ENCODE peak calls at places on chromosomes 7 and 10, in nine cellular contexts. One of them, this sample, is unnamed.

GRCh38 chr10:125823663-125824251 is 411 bp downstream of the BCCIP start:
- DNase-seq in stomach: no peak
- DNase-seq in HepG2: no peak
- DNase-seq in Panc1: no peak
- DNase-seq in HL-60: no peak
- DNase-seq in sigmoid colon: no peak
- DNase-seq in breast epithelium: no peak
- DNase-seq in endothelial cell of umbilical vein: peak
- DNase-seq in GM23338: peak
- DNase-seq in this sample: peak

GRCh38 chr10:112832361-112832878 is 117.6 kb upstream of the TCF7L2 start:
- DNase-seq in HL-60: no peak
- DNase-seq in Panc1: no peak
- DNase-seq in GM23338: peak
- DNase-seq in sigmoid colon: no peak
- DNase-seq in HepG2: no peak
- DNase-seq in breast epithelium: no peak
- DNase-seq in stomach: no peak
- DNase-seq in endothelial cell of umbilical vein: no peak
- DNase-seq in this sample: no peak

GRCh38 chr7:70630647-70631457 is 501.1 kb upstream of the GALNT17 start:
- DNase-seq in HepG2: no peak
- DNase-seq in HL-60: no peak
- DNase-seq in GM23338: no peak
- DNase-seq in endothelial cell of umbilical vein: no peak
- DNase-seq in sigmoid colon: no peak
- DNase-seq in Panc1: no peak
- DNase-seq in breast epithelium: no peak
- DNase-seq in stomach: no peak
- DNase-seq in this sample: no peak

GRCh38 chr7:88092676-88092999 is 127.2 kb downstream of the SRI start:
- DNase-seq in HepG2: no peak
- DNase-seq in Panc1: no peak
- DNase-seq in sigmoid colon: no peak
- DNase-seq in breast epithelium: no peak
- DNase-seq in stomach: no peak
- DNase-seq in GM23338: no peak
- DNase-seq in HL-60: no peak
- DNase-seq in endothelial cell of umbilical vein: no peak
- DNase-seq in this sample: no peak

GRCh38 chr10:27742195-27742925 is 3.3 kb downstream of the MKX start:
- DNase-seq in endothelial cell of umbilical vein: peak
- DNase-seq in breast epithelium: peak
- DNase-seq in sigmoid colon: peak
- DNase-seq in HepG2: peak
- DNase-seq in GM23338: peak
- DNase-seq in HL-60: peak
- DNase-seq in Panc1: no peak
- DNase-seq in stomach: peak
- DNase-seq in this sample: peak

GRCh38 chr10:101935431-101935830 is 91.8 kb upstream of the KCNIP2 start:
- DNase-seq in sigmoid colon: no peak
- DNase-seq in stomach: no peak
- DNase-seq in GM23338: peak
- DNase-seq in HL-60: no peak
- DNase-seq in Panc1: no peak
- DNase-seq in breast epithelium: no peak
- DNase-seq in HepG2: no peak
- DNase-seq in endothelial cell of umbilical vein: no peak
- DNase-seq in this sample: no peak

GRCh38 chr7:97317575-97317974 is 200.1 kb downstream of the SDHAF3 start:
- DNase-seq in endothelial cell of umbilical vein: no peak
- DNase-seq in breast epithelium: no peak
- DNase-seq in HL-60: no peak
- DNase-seq in GM23338: peak
- DNase-seq in Panc1: no peak
- DNase-seq in stomach: no peak
- DNase-seq in sigmoid colon: no peak
- DNase-seq in HepG2: no peak
- DNase-seq in this sample: no peak

GRCh38 chr10:118808601-118809371 is 54.0 kb upstream of the CACUL1 start:
- DNase-seq in HepG2: no peak
- DNase-seq in breast epithelium: no peak
- DNase-seq in stomach: peak
- DNase-seq in endothelial cell of umbilical vein: no peak
- DNase-seq in Panc1: no peak
- DNase-seq in GM23338: no peak
- DNase-seq in sigmoid colon: no peak
- DNase-seq in HL-60: no peak
- DNase-seq in this sample: peak

GRCh38 chr7:30888783-30889182 is 22.9 kb upstream of the AQP1 start:
- DNase-seq in GM23338: no peak
- DNase-seq in Panc1: no peak
- DNase-seq in breast epithelium: no peak
- DNase-seq in HepG2: no peak
- DNase-seq in stomach: no peak
- DNase-seq in sigmoid colon: peak
- DNase-seq in HL-60: no peak
- DNase-seq in endothelial cell of umbilical vein: peak
- DNase-seq in this sample: no peak

GRCh38 chr10:69953851-69954250 is 98.8 kb upstream of the MACROH2A2 start:
- DNase-seq in GM23338: no peak
- DNase-seq in HL-60: no peak
- DNase-seq in HepG2: no peak
- DNase-seq in endothelial cell of umbilical vein: no peak
- DNase-seq in breast epithelium: no peak
- DNase-seq in stomach: no peak
- DNase-seq in sigmoid colon: peak
- DNase-seq in Panc1: no peak
- DNase-seq in this sample: peak

GRCh38 chr10:3785251-3785848 is 341 bp upstream of the KLF6 start:
- DNase-seq in GM23338: peak
- DNase-seq in sigmoid colon: peak
- DNase-seq in stomach: peak
- DNase-seq in HepG2: peak
- DNase-seq in HL-60: peak
- DNase-seq in breast epithelium: peak
- DNase-seq in Panc1: peak
- DNase-seq in endothelial cell of umbilical vein: peak
- DNase-seq in this sample: peak

GRCh38 chr10:3783721-3784432 is 1.1 kb downstream of the KLF6 start:
- DNase-seq in HL-60: peak
- DNase-seq in HepG2: peak
- DNase-seq in sigmoid colon: peak
- DNase-seq in Panc1: no peak
- DNase-seq in GM23338: peak
- DNase-seq in stomach: peak
- DNase-seq in breast epithelium: peak
- DNase-seq in endothelial cell of umbilical vein: peak
- DNase-seq in this sample: no peak

GRCh38 chr10:3785849-3786290 is 861 bp upstream of the KLF6 start:
- DNase-seq in Panc1: no peak
- DNase-seq in HepG2: no peak
- DNase-seq in stomach: no peak
- DNase-seq in sigmoid colon: peak
- DNase-seq in GM23338: peak
- DNase-seq in HL-60: no peak
- DNase-seq in breast epithelium: no peak
- DNase-seq in endothelial cell of umbilical vein: peak
- DNase-seq in this sample: no peak

GRCh38 chr10:3783313-3783689 is 1.7 kb downstream of the KLF6 start:
- DNase-seq in Panc1: no peak
- DNase-seq in GM23338: peak
- DNase-seq in endothelial cell of umbilical vein: no peak
- DNase-seq in sigmoid colon: peak
- DNase-seq in HepG2: no peak
- DNase-seq in HL-60: no peak
- DNase-seq in breast epithelium: no peak
- DNase-seq in stomach: peak
- DNase-seq in this sample: peak

DNA sequence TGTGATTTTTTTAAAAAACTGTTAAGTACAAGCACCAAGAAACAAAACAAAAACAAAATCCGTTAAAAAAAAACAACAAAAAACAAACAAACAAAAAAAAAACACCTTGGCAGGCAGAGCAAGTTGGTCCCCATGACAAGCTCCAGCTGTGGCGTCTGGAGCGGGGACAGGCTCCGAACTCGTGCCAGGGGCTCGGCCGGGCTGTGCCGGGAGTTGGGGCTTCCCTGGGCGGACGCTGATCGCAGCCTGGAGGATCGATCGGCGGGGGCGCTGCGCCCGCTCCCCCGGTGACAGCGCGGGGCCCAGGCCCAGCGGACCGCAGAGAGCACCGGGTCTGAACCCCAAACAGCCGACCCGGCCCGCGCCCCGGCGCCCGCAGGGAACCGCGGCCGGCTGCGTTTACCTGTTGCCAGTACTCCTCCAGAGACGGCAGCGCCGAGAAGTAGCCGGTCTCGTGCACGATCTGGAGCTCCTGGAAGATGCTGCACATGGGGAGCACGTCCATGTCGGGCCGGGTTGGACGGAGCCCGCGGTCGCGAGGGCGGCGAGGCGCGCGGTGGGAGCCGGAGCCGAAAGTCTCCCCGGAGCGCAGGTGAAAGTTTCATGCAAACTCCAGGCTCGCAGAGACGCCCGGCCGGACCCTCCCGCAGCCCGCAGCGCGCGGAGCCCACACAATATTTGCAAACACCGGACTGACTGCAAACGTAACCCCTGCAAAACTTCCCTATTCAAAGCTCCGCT is at the start of gene KLF6:
- DNase-seq in stomach: peak
- DNase-seq in sigmoid colon: peak
- DNase-seq in GM23338: peak
- DNase-seq in Panc1: no peak
- DNase-seq in HepG2: no peak
- DNase-seq in HL-60: no peak
- DNase-seq in breast epithelium: no peak
- DNase-seq in endothelial cell of umbilical vein: no peak
- DNase-seq in this sample: peak
- TF ChIP-seq CTCF in stomach: no peak
- TF ChIP-seq CTCF in sigmoid colon: no peak
- TF ChIP-seq CTCF in GM23338: no peak
- TF ChIP-seq CTCF in Panc1: no peak
- TF ChIP-seq CTCF in HepG2: peak
- TF ChIP-seq CTCF in HL-60: no peak
- TF ChIP-seq CTCF in breast epithelium: no peak
- TF ChIP-seq CTCF in endothelial cell of umbilical vein: no peak
- TF ChIP-seq CTCF in this sample: no peak

DNA sequence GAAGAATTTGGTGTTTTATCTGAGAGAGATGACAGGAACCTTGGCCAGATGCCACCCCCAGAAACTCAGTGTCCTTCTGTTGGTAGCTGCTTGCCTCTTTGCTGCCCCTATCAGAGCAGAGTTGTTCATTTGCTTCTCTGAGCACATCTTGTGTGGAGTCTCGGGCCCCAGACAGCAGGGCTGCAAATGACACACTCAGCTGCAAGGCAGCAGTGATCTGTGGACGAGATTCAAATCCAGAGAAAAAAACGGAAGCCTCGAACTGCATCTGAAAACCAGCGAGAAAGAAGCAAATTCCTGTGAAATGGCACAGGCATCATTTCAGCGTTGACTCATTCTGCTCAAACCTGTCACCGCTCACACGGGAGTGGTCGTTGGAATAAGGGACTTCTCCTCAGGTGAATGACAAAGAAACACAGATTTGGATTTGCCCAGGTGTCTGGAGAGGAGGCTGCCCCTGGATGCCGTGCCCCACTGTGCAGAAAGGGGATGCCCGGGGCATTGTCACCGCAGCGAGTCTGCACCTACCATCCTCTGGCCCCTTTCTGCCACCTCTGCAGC is 144.7 kb downstream of the PFKFB3 start:
- DNase-seq in sigmoid colon: no peak
- DNase-seq in stomach: no peak
- DNase-seq in endothelial cell of umbilical vein: no peak
- DNase-seq in Panc1: no peak
- DNase-seq in breast epithelium: no peak
- DNase-seq in HepG2: no peak
- DNase-seq in GM23338: no peak
- DNase-seq in HL-60: no peak
- DNase-seq in this sample: peak
- H3K27ac ChIP-seq in sigmoid colon: peak
- H3K27ac ChIP-seq in stomach: no peak
- H3K27ac ChIP-seq in endothelial cell of umbilical vein: no peak
- H3K27ac ChIP-seq in Panc1: no peak
- H3K27ac ChIP-seq in breast epithelium: peak
- H3K27ac ChIP-seq in HepG2: no peak
- H3K27ac ChIP-seq in GM23338: no peak
- H3K27ac ChIP-seq in HL-60: peak
- H3K27ac ChIP-seq in this sample: peak

DNA sequence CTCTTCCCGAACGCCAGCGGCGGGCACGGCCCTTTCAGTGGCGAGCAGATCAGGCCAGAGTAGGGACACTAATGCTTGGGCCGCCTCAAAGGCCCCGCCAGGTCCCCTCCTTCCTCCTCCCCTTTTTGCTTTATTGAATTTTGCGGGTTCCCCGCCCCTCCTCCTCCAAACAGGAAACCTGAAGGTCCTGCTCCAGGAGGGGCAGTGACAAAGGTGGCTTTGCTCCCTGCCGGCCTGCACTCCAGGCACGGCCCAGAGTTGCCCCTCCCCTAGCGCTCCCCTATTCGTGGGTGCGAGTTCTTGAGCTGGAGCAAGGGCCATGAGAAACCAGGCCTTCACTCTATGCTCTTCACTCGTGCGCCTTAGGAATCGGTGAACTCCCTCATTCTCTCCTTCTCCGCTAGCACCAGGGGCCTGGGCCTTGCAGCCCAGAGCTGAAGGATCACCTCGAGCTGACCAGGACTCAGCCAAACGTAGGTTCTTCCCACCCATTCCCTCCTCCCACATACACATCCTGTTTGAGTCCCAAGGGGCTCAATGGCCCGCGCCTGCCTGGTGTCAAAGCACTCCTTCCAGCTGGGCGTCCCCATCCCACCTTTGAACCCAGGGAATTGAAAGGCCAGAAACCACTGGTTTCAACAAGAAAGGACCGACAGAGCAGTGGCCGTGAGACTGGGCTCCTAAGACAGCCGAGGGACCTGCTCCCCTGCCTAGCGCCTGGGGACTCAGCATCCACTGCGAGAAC is 629 bp upstream of the HOXA6 start:
- DNase-seq in Panc1: no peak
- DNase-seq in sigmoid colon: peak
- DNase-seq in endothelial cell of umbilical vein: peak
- DNase-seq in stomach: no peak
- DNase-seq in HepG2: no peak
- DNase-seq in HL-60: no peak
- DNase-seq in GM23338: peak
- DNase-seq in breast epithelium: peak
- DNase-seq in this sample: peak
- TF ChIP-seq POLR2AphosphoS5 in Panc1: no peak
- TF ChIP-seq POLR2AphosphoS5 in sigmoid colon: no peak
- TF ChIP-seq POLR2AphosphoS5 in endothelial cell of umbilical vein: no peak
- TF ChIP-seq POLR2AphosphoS5 in stomach: no peak
- TF ChIP-seq POLR2AphosphoS5 in HepG2: no peak
- TF ChIP-seq POLR2AphosphoS5 in HL-60: no peak
- TF ChIP-seq POLR2AphosphoS5 in GM23338: no peak
- TF ChIP-seq POLR2AphosphoS5 in breast epithelium: no peak
- TF ChIP-seq POLR2AphosphoS5 in this sample: no peak

GRCh38 chr7:156257904-156258303 is 382.7 kb upstream of the RNF32 start:
- DNase-seq in breast epithelium: no peak
- DNase-seq in HepG2: no peak
- DNase-seq in stomach: no peak
- DNase-seq in Panc1: no peak
- DNase-seq in GM23338: no peak
- DNase-seq in HL-60: no peak
- DNase-seq in sigmoid colon: no peak
- DNase-seq in endothelial cell of umbilical vein: no peak
- DNase-seq in this sample: no peak
- TF ChIP-seq CTCF in breast epithelium: no peak
- TF ChIP-seq CTCF in HepG2: no peak
- TF ChIP-seq CTCF in stomach: no peak
- TF ChIP-seq CTCF in Panc1: no peak
- TF ChIP-seq CTCF in GM23338: no peak
- TF ChIP-seq CTCF in HL-60: no peak
- TF ChIP-seq CTCF in sigmoid colon: no peak
- TF ChIP-seq CTCF in endothelial cell of umbilical vein: no peak
- TF ChIP-seq CTCF in this sample: no peak

This sample was measured in spleen.